ENCODE peak calls at places on chromosomes 16 and 17, in eight cellular contexts. F is glomerular endothelial cell, J is HFF-Myc, U is midbrain, H is BJ, Z is erythroblast, Y is activated T-helper 1 cell treated with Interleukin-2 at 50 U/mL for 16 hours, O is hepatic stellate cell. I is an unnamed sample.

GRCh38 chr17:17675925-17676534 is 5.2 kb upstream of the RAI1 start:
- DNase-seq in Z (no peak), Y (no peak), J (no peak), F (no peak), U (no peak), H (no peak), O (no peak), I (no peak)

GRCh38 chr16:84603115-84603816 is 14.6 kb downstream of the COTL1 start:
- DNase-seq in U (peak; percentile 42), H (peak; percentile 92), O (peak; percentile 95), Z (peak; percentile 40), F (no peak), J (peak; percentile 77), Y (no peak), I (peak; percentile 57)

GRCh38 chr16:58661199-58661830 is 23.3 kb downstream of the SLC38A7 start:
- DNase-seq in J (peak; percentile 70), U (peak; percentile 84), Z (peak; percentile 69), O (peak; percentile 94), H (peak; percentile 46), F (peak; percentile 54), Y (no peak), I (peak; percentile 60)

GRCh38 chr17:79655672-79656290 is 44.9 kb upstream of the RBFOX3 start:
- DNase-seq in H (no peak), O (no peak), Y (no peak), Z (no peak), F (no peak), U (no peak), J (no peak), I (no peak)

GRCh38 chr17:50712641-50713296 is 5.1 kb upstream of the ANKRD40 start:
- DNase-seq in U (no peak), F (no peak), Z (no peak), Y (no peak), H (no peak), O (no peak), J (no peak), I (no peak)

GRCh38 chr17:64685705-64686104 is 23.6 kb upstream of the SMURF2 start:
- DNase-seq in O (no peak), J (no peak), F (no peak), U (no peak), Y (no peak), H (no peak), Z (no peak), I (no peak)

GRCh38 chr17:68777243-68777855 is 176.2 kb upstream of the FAM20A start:
- DNase-seq in J (peak; percentile 73), F (peak; percentile 58), O (peak; percentile 34), Y (no peak), H (peak; percentile 27), U (peak; percentile 88), Z (peak; percentile 59), I (peak; percentile 82)

GRCh38 chr17:80613732-80614071 is 69.1 kb downstream of the RPTOR start:
- DNase-seq in J (no peak), F (no peak), O (no peak), U (no peak), Z (no peak), H (no peak), Y (no peak), I (no peak)

GRCh38 chr17:61605692-61606091 is 14.7 kb upstream of the NACA2 start:
- DNase-seq in Y (no peak), H (no peak), U (no peak), F (no peak), O (no peak), J (no peak), Z (no peak), I (no peak)

GRCh38 chr16:88798073-88798472 is 5.5 kb upstream of the CDT1 start:
- DNase-seq in F (no peak), Y (no peak), H (no peak), Z (no peak), O (no peak), U (no peak), J (no peak), I (no peak)

I was measured in head of caudate nucleus.